ENCODE peak calls at places on chromosome 9, in eight cellular contexts. Z is HFF-Myc; P is AG04449; Q is left ventricle myocardium inferior; Y is AG04450; L is GM06990; C is CD8-positive, alpha-beta T cell; W is mammary epithelial cell. U is an unnamed sample.
A peak's percentile ranks its signal among the peaks of the same experiment; 100 is the strongest.

GRCh38 chr9:6096821-6097220 is 81.4 kb upstream of the RANBP6 start:
- DNase-seq in Z (no peak), P (no peak), Q (no peak), Y (no peak), L (no peak), C (no peak), W (peak; percentile 98), U (peak; percentile 92)

GRCh38 chr9:112120471-112120925 is 54.6 kb downstream of the SUSD1 start:
- DNase-seq in Z (no peak), P (no peak), Q (no peak), Y (no peak), L (no peak), C (no peak), W (no peak), U (peak; percentile 69)

GRCh38 chr9:77018058-77019009 is 1.1 kb upstream of the FOXB2 start:
- DNase-seq in Z (no peak), P (no peak), Q (no peak), Y (no peak), L (no peak), C (no peak), W (no peak), U (no peak)

GRCh38 chr9:16268037-16269010 is 602.1 kb downstream of the BNC2 start:
- DNase-seq in Z (peak; percentile 77), P (no peak), Q (no peak), Y (no peak), L (no peak), C (no peak), W (no peak), U (no peak)

GRCh38 chr9:122015165-122015821 is 77.8 kb downstream of the TTLL11 start:
- DNase-seq in Z (no peak), P (no peak), Q (no peak), Y (no peak), L (no peak), C (no peak), W (no peak), U (no peak)

GRCh38 chr9:122923947-122924346 is 7.4 kb downstream of the ZBTB26 start:
- DNase-seq in Z (no peak), P (no peak), Q (no peak), Y (no peak), L (no peak), C (no peak), W (no peak), U (no peak)

GRCh38 chr9:107696302-107696701 is 206.7 kb upstream of the KLF4 start:
- DNase-seq in Z (no peak), P (no peak), Q (no peak), Y (no peak), L (no peak), C (no peak), W (no peak), U (no peak)

GRCh38 chr9:13351768-13352386 is 72.4 kb upstream of the MPDZ start:
- DNase-seq in Z (peak; percentile 10), P (no peak), Q (no peak), Y (peak; percentile 11), L (no peak), C (no peak), W (peak; percentile 22), U (peak; percentile 65)

GRCh38 chr9:121914017-121914595 is 179.0 kb downstream of the TTLL11 start:
- DNase-seq in Z (no peak), P (no peak), Q (no peak), Y (no peak), L (no peak), C (no peak), W (no peak), U (no peak)

GRCh38 chr9:32969270-32969669 is 32.2 kb downstream of the APTX start:
- DNase-seq in Z (no peak), P (peak; percentile 45), Q (no peak), Y (no peak), L (no peak), C (no peak), W (peak; percentile 6), U (no peak)

GRCh38 chr9:71928376-71928775 is 16.9 kb downstream of the C9orf85 start:
- DNase-seq in Z (no peak), P (no peak), Q (no peak), Y (no peak), L (no peak), C (no peak), W (peak; percentile 36), U (peak; percentile 46)

GRCh38 chr9:32970554-32970953 is 30.9 kb downstream of the APTX start:
- DNase-seq in Z (no peak), P (no peak), Q (no peak), Y (no peak), L (no peak), C (no peak), W (no peak), U (no peak)

GRCh38 chr9:125969462-125969861 is 222.3 kb downstream of the PBX3 start:
- DNase-seq in Z (no peak), P (no peak), Q (no peak), Y (no peak), L (no peak), C (no peak), W (no peak), U (no peak)

GRCh38 chr9:109481747-109482325 is 16.3 kb downstream of the PTPN3 start:
- DNase-seq in Z (no peak), P (no peak), Q (no peak), Y (no peak), L (no peak), C (no peak), W (no peak), U (no peak)

GRCh38 chr9:129422843-129423700 is 197.8 kb downstream of the C9orf50 start:
- DNase-seq in Z (no peak), P (no peak), Q (no peak), Y (no peak), L (no peak), C (no peak), W (no peak), U (peak; percentile 19)

GRCh38 chr9:102113191-102113590 is 374.7 kb upstream of the GRIN3A start:
- DNase-seq in Z (no peak), P (no peak), Q (no peak), Y (no peak), L (no peak), C (no peak), W (no peak), U (no peak)

GRCh38 chr9:33161011-33161588 is 6.0 kb downstream of the B4GALT1 start:
- DNase-seq in Z (peak; percentile 90), P (peak; percentile 93), Q (peak; percentile 53), Y (peak; percentile 90), L (peak; percentile 49), C (peak; percentile 68), W (peak; percentile 96), U (peak; percentile 96)

GRCh38 chr9:98888794-98889495 is 54.8 kb upstream of the COL15A1 start:
- DNase-seq in Z (no peak), P (no peak), Q (no peak), Y (no peak), L (no peak), C (no peak), W (no peak), U (no peak)

GRCh38 chr9:15873573-15874177 is 320.8 kb downstream of the CCDC171 start:
- DNase-seq in Z (peak; percentile 43), P (no peak), Q (no peak), Y (peak; percentile 29), L (peak; percentile 6), C (no peak), W (peak; percentile 30), U (peak; percentile 61)

GRCh38 chr9:132800038-132800648 is 77.9 kb downstream of the AK8 start:
- DNase-seq in Z (peak; percentile 49), P (peak; percentile 3), Q (peak; percentile 76), Y (peak; percentile 39), L (peak; percentile 54), C (peak; percentile 70), W (peak; percentile 57), U (peak; percentile 78)

GRCh38 chr9:100131875-100132430 is 32.9 kb downstream of the INVS start:
- DNase-seq in Z (no peak), P (no peak), Q (no peak), Y (no peak), L (no peak), C (no peak), W (no peak), U (no peak)

GRCh38 chr9:125409217-125409636 is 147.6 kb downstream of the GAPVD1 start:
- DNase-seq in Z (no peak), P (no peak), Q (no peak), Y (no peak), L (no peak), C (no peak), W (no peak), U (peak; percentile 16)

GRCh38 chr9:110048976-110049698 is 158.8 kb downstream of the C9orf152 start:
- DNase-seq in Z (no peak), P (no peak), Q (no peak), Y (no peak), L (peak; percentile 56), C (no peak), W (peak; percentile 24), U (peak; percentile 43)

GRCh38 chr9:10571699-10572098 is 41.1 kb downstream of the PTPRD start:
- DNase-seq in Z (no peak), P (no peak), Q (no peak), Y (no peak), L (no peak), C (no peak), W (no peak), U (no peak)

DNA sequence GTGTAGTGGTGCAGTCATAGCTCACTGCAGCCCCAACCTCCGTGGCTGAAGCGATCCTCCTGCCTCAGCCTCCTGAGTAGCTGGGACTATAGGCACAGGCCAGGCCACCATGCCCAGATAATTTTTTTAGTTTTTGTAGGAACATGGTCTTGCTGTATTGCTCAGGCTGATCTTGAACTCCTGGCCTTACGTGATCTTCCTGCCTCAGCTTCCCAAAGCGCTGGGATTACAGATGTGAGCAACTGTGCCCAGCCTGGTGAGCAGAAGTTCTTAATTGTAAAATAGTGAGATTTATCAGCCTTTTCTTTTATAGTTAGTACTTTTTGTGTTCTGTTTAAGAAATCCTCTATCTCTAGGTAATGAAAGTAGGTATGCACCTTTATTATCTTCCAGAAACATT is 42.5 kb downstream of the NUP214 start:
- DNase-seq in Z (no peak), P (no peak), Q (no peak), Y (no peak), L (no peak), C (no peak), W (no peak), U (no peak)
- TF ChIP-seq CTCF in Z (no peak), P (no peak), Q (no peak), Y (no peak), L (no peak), C (no peak), W (no peak), U (no peak)

GRCh38 chr9:137299938-137300337 is 2.1 kb downstream of the NRARP start:
- DNase-seq in Z (no peak), P (no peak), Q (peak; percentile 23), Y (no peak), L (no peak), C (no peak), W (no peak), U (no peak)
- H3K4me3 ChIP-seq in Z (peak overlapping the region; percentile 42), P (no peak overlapping the region), Q (peak overlapping the region; percentile 80), Y (no peak overlapping the region), L (no peak overlapping the region), C (no peak overlapping the region), W (no peak overlapping the region), U (peak overlapping the region; percentile 66)

GRCh38 chr9:128051932-128052734 is 15.0 kb downstream of the NAIF1 start:
- DNase-seq in Z (no peak), P (no peak), Q (no peak), Y (no peak), L (no peak), C (no peak), W (peak; percentile 67), U (peak; percentile 63)
- TF ChIP-seq CTCF in Z (no peak), P (no peak), Q (no peak), Y (no peak), L (no peak), C (no peak), W (no peak), U (no peak)

GRCh38 chr9:135290566-135290965 is 189.0 kb upstream of the PPP1R26 start:
- DNase-seq in Z (no peak), P (no peak), Q (no peak), Y (no peak), L (no peak), C (no peak), W (no peak), U (no peak)
- H3K4me3 ChIP-seq in Z (no peak overlapping the region), P (no peak overlapping the region), Q (no peak overlapping the region), Y (no peak overlapping the region), L (no peak overlapping the region), C (no peak overlapping the region), W (no peak overlapping the region), U (no peak overlapping the region)

U was measured in epithelial cell of esophagus.